ENCODE peak calls at places on chromosome 17, in seven cellular contexts. S is HL-60, A is A673, W is kidney epithelial cell, B is brain microvascular endothelial cell, O is tibial artery, Z is fibroblast of lung. P is an unnamed sample.

GRCh38 chr17:78824240-78824639 is 16.4 kb downstream of the USP36 start:
- DNase-seq in S (no peak), A (no peak), W (no peak), B (no peak), O (no peak), Z (no peak), P (no peak)

GRCh38 chr17:40107266-40107980 is 7.0 kb upstream of the NR1D1 start:
- DNase-seq in S (peak), A (no peak), W (no peak), B (no peak), O (peak), Z (no peak), P (no peak)

GRCh38 chr17:5262417-5262816 is 19.7 kb upstream of the RABEP1 start:
- DNase-seq in S (no peak), A (no peak), W (no peak), B (no peak), O (no peak), Z (no peak), P (no peak)

GRCh38 chr17:63780507-63780906 is 6.5 kb downstream of the DDX42 start:
- DNase-seq in S (no peak), A (no peak), W (no peak), B (no peak), O (no peak), Z (peak), P (no peak)

GRCh38 chr17:56834380-56835258 is 668 bp downstream of the DGKE start:
- DNase-seq in S (peak), A (no peak), W (no peak), B (no peak), O (peak), Z (peak), P (peak)

GRCh38 chr17:33596904-33597303 is 303.8 kb upstream of the ASIC2 start:
- DNase-seq in S (no peak), A (no peak), W (no peak), B (no peak), O (no peak), Z (no peak), P (no peak)

GRCh38 chr17:10875411-10875810 is 37.5 kb upstream of the PIRT start:
- DNase-seq in S (no peak), A (peak), W (no peak), B (peak), O (no peak), Z (no peak), P (peak)

GRCh38 chr17:68015081-68015723 is 18.9 kb upstream of the C17orf58 start:
- DNase-seq in S (no peak), A (no peak), W (no peak), B (no peak), O (no peak), Z (no peak), P (no peak)

GRCh38 chr17:58277107-58277506 is 3.6 kb downstream of the MPO start:
- DNase-seq in S (peak), A (peak), W (no peak), B (peak), O (no peak), Z (peak), P (peak)

GRCh38 chr17:79949646-79950292 is 85.9 kb downstream of the TBC1D16 start:
- DNase-seq in S (no peak), A (peak), W (no peak), B (no peak), O (no peak), Z (no peak), P (no peak)

GRCh38 chr17:34765291-34765690 is 185.9 kb downstream of the TMEM132E start:
- DNase-seq in S (no peak), A (no peak), W (no peak), B (no peak), O (no peak), Z (no peak), P (no peak)

GRCh38 chr17:79435962-79436361 is 174.9 kb downstream of the RBFOX3 start:
- DNase-seq in S (no peak), A (no peak), W (no peak), B (no peak), O (no peak), Z (no peak), P (no peak)

GRCh38 chr17:55167024-55167721 is 97.6 kb upstream of the HLF start:
- DNase-seq in S (no peak), A (peak), W (no peak), B (no peak), O (no peak), Z (no peak), P (no peak)

GRCh38 chr17:20797292-20797691 is 217.8 kb downstream of the CDRT15L2 start:
- DNase-seq in S (no peak), A (no peak), W (no peak), B (no peak), O (no peak), Z (no peak), P (no peak)

GRCh38 chr17:77563439-77564102 is 394.9 kb upstream of the TNRC6C start:
- DNase-seq in S (no peak), A (no peak), W (no peak), B (no peak), O (no peak), Z (no peak), P (no peak)

GRCh38 chr17:75872434-75873351 is 5.7 kb downstream of the TRIM47 start:
- DNase-seq in S (no peak), A (no peak), W (no peak), B (peak), O (peak), Z (peak), P (peak)

GRCh38 chr17:336110-337021 is 16.2 kb downstream of the RPH3AL start:
- DNase-seq in S (no peak), A (peak), W (no peak), B (no peak), O (peak), Z (no peak), P (no peak)

GRCh38 chr17:48597775-48598631 is 4.4 kb upstream of the HOXB5 start:
- DNase-seq in S (peak), A (peak), W (no peak), B (no peak), O (peak), Z (peak), P (no peak)

DNA sequence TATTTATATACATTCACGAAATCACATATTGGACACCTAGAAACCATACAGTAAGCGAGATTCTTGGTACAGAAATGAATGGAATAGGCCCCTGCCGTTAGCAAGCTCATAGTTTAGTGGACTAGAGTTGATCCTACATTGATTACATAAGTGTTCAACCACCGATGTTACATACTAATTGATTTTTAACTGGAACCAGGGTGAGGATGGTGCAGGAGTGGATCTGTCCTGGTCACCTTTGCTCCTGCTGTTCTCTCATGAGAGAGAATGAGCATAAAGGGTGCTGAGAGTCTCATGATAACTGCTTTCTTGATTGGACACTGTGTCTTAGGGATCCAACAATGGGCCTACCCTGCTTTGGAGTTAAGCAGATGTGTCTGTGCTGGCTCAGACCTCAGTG is 13.9 kb downstream of the MAP2K4 start:
- DNase-seq in S (no peak), A (no peak), W (no peak), B (no peak), O (no peak), Z (no peak), P (no peak)
- TF ChIP-seq CTCF in S (no peak), A (no peak), W (no peak), B (no peak), O (no peak), Z (no peak), P (no peak)

GRCh38 chr17:44911133-44912001 is 3.9 kb downstream of the GFAP start:
- DNase-seq in S (peak), A (peak), W (no peak), B (peak), O (peak), Z (peak), P (peak)
- H3K4me3 ChIP-seq in S (peak), A (no peak), W (no peak), B (peak), O (peak), Z (no peak), P (no peak)

DNA sequence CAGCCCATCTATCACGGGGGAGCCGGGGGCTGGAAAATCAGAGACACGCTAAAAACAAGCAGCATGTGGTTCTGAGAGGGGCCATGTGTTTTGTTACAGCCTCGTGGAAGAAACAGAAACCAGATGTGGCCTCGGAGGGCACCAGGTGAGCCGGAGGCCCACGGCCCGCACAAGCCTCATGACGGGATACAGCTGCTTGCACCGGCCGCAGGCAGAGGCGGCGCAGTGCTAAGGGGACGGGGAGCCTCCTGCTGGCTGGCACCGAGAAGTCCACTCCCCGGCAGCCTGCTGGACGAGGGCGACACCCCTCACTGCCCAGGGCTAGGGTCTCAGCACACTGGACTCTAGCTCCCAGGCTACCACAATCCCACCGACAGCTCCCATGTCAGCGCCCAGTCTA is 19.2 kb downstream of the NDUFAF8 start:
- DNase-seq in S (no peak), A (no peak), W (no peak), B (no peak), O (no peak), Z (no peak), P (no peak)
- TF ChIP-seq CTCF in S (no peak), A (no peak), W (no peak), B (no peak), O (no peak), Z (peak), P (no peak)

GRCh38 chr17:17445296-17445924 is 31.4 kb upstream of the MED9 start:
- DNase-seq in S (no peak), A (no peak), W (no peak), B (no peak), O (no peak), Z (no peak), P (no peak)
- H3K4me3 ChIP-seq in S (no peak), A (no peak), W (no peak), B (no peak), O (no peak), Z (no peak), P (no peak)

DNA sequence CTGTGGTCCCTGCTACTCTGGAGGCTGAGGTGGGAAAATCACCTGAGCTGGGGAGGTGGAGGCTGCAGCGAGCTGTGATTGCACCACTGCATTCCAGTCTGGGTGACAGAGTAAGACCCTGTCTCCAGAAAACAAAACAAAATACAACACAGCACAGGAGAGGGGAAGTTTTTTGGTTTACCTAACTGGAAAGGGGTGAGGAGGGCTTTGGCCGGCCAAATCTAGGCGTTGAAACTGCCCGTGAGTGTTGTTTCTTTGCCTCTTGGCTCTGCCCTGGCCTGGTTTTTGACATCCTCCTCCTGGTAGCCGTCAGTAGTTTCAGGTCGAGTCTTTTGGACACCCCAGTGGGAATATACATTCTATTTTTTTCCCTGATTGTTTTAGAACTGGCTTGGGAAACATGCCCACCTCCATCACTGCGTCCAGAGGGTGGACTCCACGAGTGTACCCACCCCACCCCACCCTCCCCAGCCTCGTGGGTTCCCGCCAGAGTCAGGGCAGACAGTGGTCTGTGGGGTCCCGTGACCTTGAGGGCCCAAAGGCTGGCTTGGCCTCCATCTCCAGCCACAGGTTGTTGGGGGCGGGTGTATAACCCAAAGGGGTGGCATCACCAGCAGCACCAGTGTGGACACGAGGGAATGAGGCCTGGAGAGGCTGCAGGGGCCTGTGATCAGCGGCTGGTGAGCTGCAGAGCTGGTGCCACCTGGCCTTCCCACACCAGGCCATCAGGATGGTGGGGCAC is 42.7 kb downstream of the NT5M start:
- DNase-seq in S (no peak), A (no peak), W (no peak), B (no peak), O (no peak), Z (no peak), P (no peak)
- TF ChIP-seq CTCF in S (no peak), A (no peak), W (no peak), B (no peak), O (no peak), Z (no peak), P (no peak)

GRCh38 chr17:46026045-46026814 is 27.2 kb downstream of the STH start:
- DNase-seq in S (peak), A (no peak), W (no peak), B (no peak), O (peak), Z (no peak), P (no peak)

GRCh38 chr17:46025060-46025459 is 26.0 kb downstream of the STH start:
- DNase-seq in S (no peak), A (no peak), W (no peak), B (no peak), O (no peak), Z (no peak), P (no peak)

GRCh38 chr17:46024590-46024989 is 25.5 kb downstream of the STH start:
- DNase-seq in S (no peak), A (no peak), W (no peak), B (no peak), O (no peak), Z (no peak), P (no peak)

GRCh38 chr17:46025510-46025909 is 26.5 kb downstream of the STH start:
- DNase-seq in S (no peak), A (no peak), W (no peak), B (no peak), O (no peak), Z (no peak), P (no peak)

GRCh38 chr17:46023783-46024388 is 24.8 kb downstream of the STH start:
- DNase-seq in S (no peak), A (no peak), W (no peak), B (no peak), O (no peak), Z (no peak), P (no peak)
- H3K4me3 ChIP-seq in S (no peak), A (no peak), W (no peak), B (no peak), O (no peak), Z (no peak), P (no peak)